ENCODE peak calls at places on chromosomes 16 and 17, in eight cellular contexts. R, A, F, L, Q, Z, I and P are unnamed samples. For H3K9me3, the result is how much of the 10 kb centered on the place peaks cover.

GRCh38 chr17:64315032-64315490 is 52.0 kb upstream of the TEX2 start:
- DNase-seq in L (peak), A (no peak), Q (peak), Z (no peak), R (no peak), I (peak), F (no peak), P (peak)

GRCh38 chr17:74873874-74874614 is 1.2 kb upstream of the FDXR start:
- DNase-seq in R (peak), I (no peak), L (no peak), F (no peak), Q (no peak), Z (no peak), A (peak), P (no peak)

GRCh38 chr16:47511882-47512281 is 50.8 kb downstream of the PHKB start:
- DNase-seq in L (no peak), Z (no peak), I (no peak), R (no peak), A (no peak), F (no peak), Q (no peak), P (no peak)

GRCh38 chr16:73697336-73697735 is 599.3 kb upstream of the PSMD7 start:
- DNase-seq in Z (no peak), I (no peak), R (no peak), A (no peak), L (no peak), Q (no peak), F (no peak), P (no peak)

GRCh38 chr16:56202036-56202435 is 10.7 kb downstream of the GNAO1 start:
- DNase-seq in L (no peak), Z (no peak), F (no peak), Q (no peak), A (no peak), I (no peak), R (no peak), P (no peak)

GRCh38 chr16:84455031-84455430 is 49.4 kb downstream of the MEAK7 start:
- DNase-seq in Q (no peak), L (no peak), F (no peak), I (no peak), R (no peak), A (no peak), Z (no peak), P (no peak)

GRCh38 chr16:53945996-53946395 is 242.0 kb downstream of the FTO start:
- DNase-seq in Q (no peak), L (no peak), A (peak), I (no peak), R (peak), F (no peak), Z (no peak), P (no peak)

GRCh38 chr17:83178533-83179201 is 99.3 kb downstream of the METRNL start:
- DNase-seq in Q (peak), I (peak), F (no peak), Z (no peak), L (no peak), A (no peak), R (no peak), P (peak)

GRCh38 chr17:70123193-70123592 is 46.1 kb upstream of the KCNJ2 start:
- DNase-seq in R (no peak), Z (no peak), A (no peak), L (no peak), I (no peak), F (no peak), Q (no peak), P (no peak)

GRCh38 chr17:14203392-14203791 is 33.3 kb downstream of the CDRT15 start:
- DNase-seq in F (no peak), Z (no peak), R (no peak), L (no peak), A (peak), Q (no peak), I (no peak), P (no peak)

GRCh38 chr17:64418506-64419339 is 28.1 kb upstream of the PECAM1 start:
- DNase-seq in A (peak), L (no peak), Q (no peak), Z (no peak), R (peak), I (peak), F (no peak), P (no peak)

GRCh38 chr17:80703109-80703508 is 158.5 kb downstream of the RPTOR start:
- DNase-seq in A (no peak), Q (no peak), F (no peak), L (no peak), R (no peak), Z (no peak), I (no peak), P (no peak)

GRCh38 chr16:53829186-53829747 is 125.3 kb downstream of the FTO start:
- DNase-seq in F (no peak), A (no peak), R (no peak), Z (no peak), I (no peak), L (no peak), Q (no peak), P (no peak)

DNA sequence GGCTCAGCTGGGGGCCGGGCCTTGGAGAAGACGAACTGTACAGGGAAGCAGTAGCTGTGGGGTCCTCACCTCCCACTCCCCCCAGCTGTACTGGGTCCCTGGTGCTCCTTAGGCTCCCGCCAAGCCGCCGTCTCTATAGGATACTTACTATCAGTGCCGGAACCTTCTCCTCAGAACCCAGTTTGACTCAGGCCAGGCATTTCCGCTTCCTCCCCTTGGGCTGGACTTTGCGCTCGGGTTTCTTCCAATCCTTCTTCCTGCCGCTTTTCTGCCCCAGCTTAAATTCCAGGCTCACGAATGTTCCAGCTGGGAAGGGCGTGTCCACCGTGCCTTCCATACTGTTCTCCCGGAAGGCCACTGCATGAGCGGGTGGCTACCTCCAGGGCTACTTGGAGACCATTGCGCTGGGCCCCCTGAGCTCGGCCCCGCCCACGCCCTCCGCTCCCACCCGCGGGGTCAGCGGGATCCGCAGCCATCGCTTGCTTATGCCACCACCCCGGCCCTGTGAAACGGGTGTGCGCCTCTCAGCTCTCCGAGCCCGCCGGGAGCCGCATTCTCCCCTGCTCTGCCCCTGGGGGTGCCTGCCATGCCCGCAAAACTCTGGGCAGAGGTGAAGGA is 1795.9 kb downstream of the TP53TG3F start:
- DNase-seq in A (no peak), Q (no peak), I (no peak), F (no peak), R (no peak), L (no peak), Z (no peak), P (peak)
- H3K9me3 ChIP-seq in A (under half), Q (under half), I (under half), F (under half), R (under half), L (under half), Z (under half), P (under half)

DNA sequence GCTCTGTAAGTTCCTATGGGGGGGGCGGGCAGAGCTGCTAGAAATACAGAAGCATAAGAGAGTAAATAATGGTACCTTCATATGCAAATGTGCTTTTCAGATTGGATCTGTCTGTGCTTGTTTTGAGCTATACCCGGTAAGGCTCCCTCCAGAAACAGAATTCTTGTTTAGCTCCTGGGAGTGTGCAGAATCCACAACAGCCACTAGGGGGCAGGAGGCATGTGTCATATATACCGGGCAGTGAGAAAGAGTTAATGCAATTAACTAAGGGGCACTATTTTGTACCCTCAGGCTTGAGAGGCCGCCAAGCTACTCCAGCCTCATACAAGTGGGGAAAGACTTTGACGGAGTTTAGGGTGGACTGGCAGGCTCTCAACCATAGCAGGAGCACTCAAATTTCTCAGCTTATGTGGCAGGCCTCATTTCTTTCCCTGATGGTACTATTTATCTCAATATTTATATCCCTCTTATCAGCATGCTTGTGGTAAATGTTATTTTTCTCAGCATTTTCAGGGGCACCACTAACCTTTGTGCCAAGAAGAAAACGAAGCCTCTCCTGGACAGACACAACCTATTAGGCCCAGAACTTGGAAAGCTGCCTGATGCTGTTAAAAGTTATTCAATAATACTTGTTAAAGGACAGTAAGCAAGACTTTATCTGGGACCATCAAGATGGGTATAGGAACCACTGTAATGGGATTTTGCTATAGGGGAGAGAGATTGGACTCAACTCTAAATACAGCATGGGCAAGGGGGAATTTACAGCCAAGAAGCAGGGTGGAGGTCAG is 10.7 kb upstream of the CENPV start:
- DNase-seq in A (peak), R (peak), I (peak), Q (peak), F (no peak), Z (peak), L (peak), P (peak)
- TF ChIP-seq EP300 in A (no peak), R (no peak), I (no peak), Q (peak), F (no peak), Z (no peak), L (no peak), P (no peak)

GRCh38 chr16:31819386-31819785 is 54.2 kb upstream of the ZNF267 start:
- DNase-seq in Z (no peak), F (no peak), I (no peak), Q (no peak), R (no peak), A (no peak), L (no peak), P (no peak)

DNA sequence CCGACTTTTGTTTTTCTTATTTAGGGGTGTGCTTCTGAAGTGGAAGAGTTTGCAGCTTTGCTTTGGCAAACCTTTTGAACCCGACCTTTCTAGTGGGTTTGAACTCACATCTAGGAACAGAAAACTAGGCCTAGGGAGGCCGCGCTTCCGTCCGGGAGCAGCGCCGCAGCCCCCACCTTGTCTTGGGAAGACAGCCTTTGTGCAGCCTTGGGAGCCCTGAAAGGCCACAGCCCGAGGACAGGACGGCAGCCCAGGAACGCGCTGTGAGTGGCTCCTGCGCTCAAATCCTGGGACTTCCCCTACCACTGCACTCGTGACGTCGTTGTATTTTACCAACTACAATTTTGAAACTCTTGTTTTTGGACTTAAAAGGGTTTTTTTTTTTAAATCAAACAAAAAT is 53.7 kb upstream of the ZNF267 start:
- DNase-seq in Z (no peak), R (no peak), L (no peak), F (no peak), Q (no peak), I (no peak), A (no peak), P (no peak)
- H3K9me3 ChIP-seq in Z (under half), R (under half), L (under half), F (under half), Q (under half), I (under half), A (under half), P (under half)

GRCh38 chr16:13936596-13937081 is 16.7 kb downstream of the ERCC4 start:
- DNase-seq in F (no peak), A (no peak), Q (peak), I (no peak), R (peak), L (no peak), Z (no peak), P (no peak)
- TF ChIP-seq EP300 in F (no peak), A (no peak), Q (no peak), I (no peak), R (no peak), L (no peak), Z (no peak), P (no peak)

DNA sequence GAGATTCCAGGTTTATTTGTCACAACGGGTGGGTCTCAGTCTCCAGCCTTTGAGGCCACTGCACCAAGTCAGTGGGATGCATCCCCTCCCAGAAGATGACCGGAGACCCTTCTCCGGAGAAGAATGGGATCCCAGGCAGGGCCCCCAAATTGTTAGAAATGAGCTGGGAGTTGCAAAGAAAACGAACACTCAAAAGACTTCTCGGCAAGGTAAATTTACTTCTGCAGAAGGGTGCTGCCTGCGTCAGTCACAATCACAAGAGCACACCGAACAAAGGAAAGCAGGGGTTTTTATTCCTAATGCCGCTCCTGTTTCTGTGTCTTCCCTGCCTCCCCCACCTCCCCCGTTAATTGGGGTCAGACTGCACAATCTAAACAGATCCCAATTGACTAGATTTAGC is 61.4 kb downstream of the ATF7IP2 start:
- DNase-seq in I (no peak), A (no peak), Q (no peak), Z (no peak), R (no peak), F (no peak), L (no peak), P (no peak)
- H3K9me3 ChIP-seq in I (under half), A (under half), Q (under half), Z (under half), R (under half), F (under half), L (under half), P (under half)

GRCh38 chr17:50619489-50619888 is 15.2 kb upstream of the ABCC3 start:
- DNase-seq in R (no peak), A (no peak), Q (no peak), L (no peak), F (no peak), Z (no peak), I (no peak), P (no peak)

GRCh38 chr17:50618941-50619340 is 15.7 kb upstream of the ABCC3 start:
- DNase-seq in A (no peak), L (no peak), R (no peak), I (no peak), F (no peak), Z (no peak), Q (no peak), P (no peak)

GRCh38 chr17:50620237-50620636 is 14.4 kb upstream of the ABCC3 start:
- DNase-seq in Z (no peak), I (no peak), Q (no peak), F (no peak), R (no peak), L (no peak), A (no peak), P (no peak)

GRCh38 chr17:50615818-50616217 is 18.9 kb upstream of the ABCC3 start:
- DNase-seq in R (no peak), I (no peak), Z (no peak), F (no peak), A (no peak), L (no peak), Q (no peak), P (no peak)

DNA sequence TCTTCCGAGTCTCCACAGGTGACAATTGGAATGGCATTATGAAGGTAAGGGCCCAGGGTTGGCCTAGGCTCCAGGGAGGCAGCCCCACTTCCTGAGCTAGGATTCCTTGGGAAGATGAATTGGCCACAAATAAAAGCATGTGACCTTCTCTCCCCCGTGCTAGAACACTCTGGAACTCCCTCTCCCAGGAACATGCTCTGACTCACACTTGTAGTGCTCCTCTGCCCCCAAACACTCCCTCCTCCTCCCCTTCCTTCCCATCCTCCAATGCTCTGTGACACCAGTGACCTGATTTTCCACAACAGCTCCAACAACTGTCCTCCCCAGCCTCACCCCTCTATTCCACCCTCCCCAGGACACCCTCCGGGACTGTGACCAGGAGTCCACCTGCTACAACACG is 16.4 kb upstream of the ABCC3 start:
- DNase-seq in Z (no peak), F (no peak), I (no peak), Q (no peak), L (no peak), R (no peak), A (no peak), P (no peak)
- TF ChIP-seq EP300 in Z (no peak), F (no peak), I (no peak), Q (no peak), L (no peak), R (no peak), A (no peak), P (no peak)

GRCh38 chr17:26818736-26819135 is 475.2 kb upstream of the WSB1 start:
- DNase-seq in Z (no peak), I (no peak), L (no peak), A (no peak), Q (no peak), F (peak), R (no peak), P (peak)
- H3K9me3 ChIP-seq in Z (under half), I (under half), L (under half), A (under half), Q (under half), F (half or more), R (half or more), P (half or more)